ENCODE peak calls at places on chromosomes 12 and 14, in six cellular contexts. X is gastrocnemius medialis, A is prostate gland, T is HepG2, N is breast epithelium, E is HCT116. H is an unnamed sample.

GRCh38 chr12:127052491-127053232 is 1214.3 kb upstream of the TMEM132C start:
- DNase-seq in X (no peak), A (no peak), T (no peak), N (no peak), E (peak), H (no peak)

GRCh38 chr14:68109132-68109531 is 289.6 kb downstream of the RAD51B start:
- DNase-seq in X (no peak), A (no peak), T (no peak), N (no peak), E (no peak), H (no peak)

GRCh38 chr12:12056951-12057350 is 13.8 kb upstream of the BCL2L14 start:
- DNase-seq in X (no peak), A (no peak), T (no peak), N (no peak), E (no peak), H (no peak)

GRCh38 chr12:14239935-14240872 is 125.3 kb upstream of the ATF7IP start:
- DNase-seq in X (no peak), A (peak), T (no peak), N (peak), E (no peak), H (no peak)

GRCh38 chr12:22083167-22083566 is 37.1 kb downstream of the CMAS start:
- DNase-seq in X (no peak), A (peak), T (peak), N (no peak), E (peak), H (peak)

GRCh38 chr12:4824415-4824814 is 85.3 kb upstream of the KCNA1 start:
- DNase-seq in X (no peak), A (no peak), T (no peak), N (no peak), E (no peak), H (no peak)

GRCh38 chr14:70885343-70886014 is 21.8 kb upstream of the PCNX1 start:
- DNase-seq in X (no peak), A (no peak), T (no peak), N (no peak), E (no peak), H (no peak)

GRCh38 chr14:65502676-65503124 is 90.2 kb downstream of the FUT8 start:
- DNase-seq in X (no peak), A (no peak), T (no peak), N (no peak), E (peak), H (no peak)

GRCh38 chr12:105855691-105856405 is 282.9 kb downstream of the NUAK1 start:
- DNase-seq in X (peak), A (peak), T (no peak), N (no peak), E (no peak), H (no peak)

GRCh38 chr12:11944321-11944720 is 126.4 kb upstream of the BCL2L14 start:
- DNase-seq in X (no peak), A (no peak), T (no peak), N (no peak), E (no peak), H (no peak)

GRCh38 chr12:101343893-101344292 is 63.7 kb downstream of the ARL1 start:
- DNase-seq in X (no peak), A (no peak), T (no peak), N (no peak), E (no peak), H (no peak)

GRCh38 chr14:64692597-64693350 is 11.4 kb upstream of the PLEKHG3 start:
- DNase-seq in X (no peak), A (no peak), T (no peak), N (peak), E (no peak), H (no peak)

GRCh38 chr12:131208425-131208824 is 254.7 kb downstream of the ADGRD1 start:
- DNase-seq in X (no peak), A (no peak), T (no peak), N (no peak), E (no peak), H (no peak)

GRCh38 chr12:109709401-109710278 is 4.0 kb upstream of the FAM222A start:
- DNase-seq in X (no peak), A (no peak), T (no peak), N (peak), E (no peak), H (no peak)

GRCh38 chr14:61104358-61104757 is 123.3 kb downstream of the SLC38A6 start:
- DNase-seq in X (no peak), A (no peak), T (no peak), N (no peak), E (no peak), H (no peak)

GRCh38 chr14:89748004-89748403 is 206.5 kb downstream of the EFCAB11 start:
- DNase-seq in X (no peak), A (no peak), T (no peak), N (no peak), E (no peak), H (no peak)

GRCh38 chr12:115000038-115000437 is 316.1 kb upstream of the TBX3 start:
- DNase-seq in X (no peak), A (no peak), T (peak), N (no peak), E (peak), H (no peak)

GRCh38 chr14:95040723-95041476 is 116.4 kb downstream of the DICER1 start:
- DNase-seq in X (no peak), A (no peak), T (no peak), N (no peak), E (no peak), H (no peak)

GRCh38 chr14:91866061-91866460 is 1.3 kb downstream of the TC2N start:
- DNase-seq in X (no peak), A (no peak), T (no peak), N (peak), E (no peak), H (no peak)

GRCh38 chr14:69298131-69299071 is 38.4 kb downstream of the GALNT16 start:
- DNase-seq in X (no peak), A (no peak), T (no peak), N (no peak), E (no peak), H (no peak)

GRCh38 chr12:57836442-57837375 is 9.8 kb downstream of the CTDSP2 start:
- DNase-seq in X (peak), A (peak), T (no peak), N (peak), E (no peak), H (peak)

GRCh38 chr12:20549115-20549719 is 145.9 kb upstream of the SLCO1C1 start:
- DNase-seq in X (no peak), A (no peak), T (peak), N (no peak), E (peak), H (peak)

GRCh38 chr12:89414851-89415250 is 62.5 kb upstream of the DUSP6 start:
- DNase-seq in X (no peak), A (no peak), T (no peak), N (no peak), E (no peak), H (no peak)

GRCh38 chr12:32743264-32743663 is 12.4 kb downstream of the YARS2 start:
- DNase-seq in X (no peak), A (no peak), T (no peak), N (no peak), E (no peak), H (no peak)

GRCh38 chr12:64522316-64522715 is 70.4 kb downstream of the TBK1 start:
- DNase-seq in X (no peak), A (no peak), T (no peak), N (no peak), E (no peak), H (no peak)

GRCh38 chr14:96245710-96246534 is 10.1 kb upstream of the BDKRB1 start:
- DNase-seq in X (no peak), A (no peak), T (no peak), N (no peak), E (no peak), H (no peak)

GRCh38 chr12:2003676-2004112 is 563 bp downstream of the DCP1B start:
- DNase-seq in X (no peak), A (no peak), T (no peak), N (no peak), E (no peak), H (no peak)

GRCh38 chr14:81565441-81566290 is 32.0 kb upstream of the SEL1L start:
- DNase-seq in X (no peak), A (no peak), T (peak), N (no peak), E (peak), H (peak)

GRCh38 chr12:1620093-1620492 is 8.9 kb upstream of the WNT5B start:
- DNase-seq in X (no peak), A (no peak), T (no peak), N (no peak), E (no peak), H (no peak)

GRCh38 chr14:25111061-25111601 is 61.2 kb upstream of the STXBP6 start:
- DNase-seq in X (no peak), A (no peak), T (peak), N (peak), E (no peak), H (no peak)

DNA sequence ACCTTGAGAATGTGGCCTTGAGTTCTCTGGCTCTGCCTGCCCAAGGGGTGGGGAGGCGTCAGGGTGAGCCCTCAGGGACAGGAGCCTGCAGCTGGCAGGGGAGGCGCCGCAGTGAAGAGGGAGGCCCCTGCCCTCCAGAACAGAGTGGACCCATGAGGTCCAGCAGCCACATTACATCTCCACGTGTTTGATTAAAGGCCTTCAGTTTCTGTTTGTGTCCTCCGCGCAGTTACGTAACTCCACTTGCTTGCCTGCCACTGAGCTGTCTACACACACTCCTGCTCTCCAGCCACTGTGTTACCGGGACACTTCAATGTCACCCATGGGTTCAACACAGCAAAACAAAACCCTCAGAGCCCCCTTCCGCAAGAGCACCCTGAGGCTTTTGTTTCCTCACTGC is 70.4 kb downstream of the CHGA start:
- DNase-seq in X (no peak), A (no peak), T (peak), N (no peak), E (no peak), H (no peak)
- TF ChIP-seq POLR2A in X (no peak), A (no peak), T (no peak), N (no peak), E (no peak), H (no peak)

DNA sequence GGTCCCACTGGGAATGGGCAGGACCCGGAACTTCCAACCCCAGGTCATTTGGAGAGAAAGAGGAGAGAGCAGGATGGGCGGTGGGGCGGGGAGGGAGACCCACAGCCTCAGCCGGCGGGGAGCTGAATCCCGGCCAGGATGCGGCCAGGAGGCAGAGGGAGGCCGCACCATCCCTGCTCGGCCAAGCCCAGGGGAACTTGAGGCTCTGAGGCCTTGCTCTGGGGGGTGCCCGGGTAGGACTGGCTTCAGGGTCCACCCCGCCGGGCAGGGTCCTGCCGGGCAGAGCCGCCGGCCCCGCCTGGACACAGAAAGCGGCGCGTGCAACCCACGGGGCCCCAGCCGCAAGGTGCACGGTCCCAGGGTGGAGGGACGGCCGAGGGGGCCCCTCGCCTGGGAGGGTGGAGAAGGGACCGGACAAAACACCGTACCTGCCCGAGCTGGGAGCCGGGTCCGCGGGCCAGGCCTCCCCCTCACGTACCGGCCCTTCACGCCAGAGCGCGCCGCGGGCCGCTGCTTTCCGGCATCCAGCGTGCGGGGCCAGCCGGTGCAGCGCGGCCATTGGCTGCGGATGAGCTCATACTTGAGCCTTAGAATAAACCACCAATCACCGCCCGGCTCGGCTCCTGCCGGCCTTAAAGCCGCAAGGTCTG is at the start of gene RPS6KL1:
- DNase-seq in X (peak), A (peak), T (peak), N (peak), E (peak), H (peak)
- TF ChIP-seq POLR2A in X (peak), A (no peak), T (peak), N (no peak), E (no peak), H (peak)

GRCh38 chr14:73743431-73743931 is 29.3 kb upstream of the PNMA1 start:
- DNase-seq in X (peak), A (no peak), T (no peak), N (no peak), E (no peak), H (peak)
- TF ChIP-seq POLR2A in X (no peak), A (no peak), T (no peak), N (no peak), E (no peak), H (no peak)

GRCh38 chr12:124917841-124918621 is 3.6 kb upstream of the UBC start:
- DNase-seq in X (peak), A (peak), T (peak), N (peak), E (no peak), H (no peak)

GRCh38 chr12:124916370-124917134 is 2.1 kb upstream of the UBC start:
- DNase-seq in X (peak), A (peak), T (peak), N (peak), E (peak), H (no peak)

GRCh38 chr12:124919646-124920352 is 5.3 kb upstream of the UBC start:
- DNase-seq in X (no peak), A (no peak), T (no peak), N (no peak), E (no peak), H (no peak)

GRCh38 chr12:124915249-124916236 is 1.1 kb upstream of the UBC start:
- DNase-seq in X (peak), A (peak), T (peak), N (peak), E (no peak), H (no peak)

DNA sequence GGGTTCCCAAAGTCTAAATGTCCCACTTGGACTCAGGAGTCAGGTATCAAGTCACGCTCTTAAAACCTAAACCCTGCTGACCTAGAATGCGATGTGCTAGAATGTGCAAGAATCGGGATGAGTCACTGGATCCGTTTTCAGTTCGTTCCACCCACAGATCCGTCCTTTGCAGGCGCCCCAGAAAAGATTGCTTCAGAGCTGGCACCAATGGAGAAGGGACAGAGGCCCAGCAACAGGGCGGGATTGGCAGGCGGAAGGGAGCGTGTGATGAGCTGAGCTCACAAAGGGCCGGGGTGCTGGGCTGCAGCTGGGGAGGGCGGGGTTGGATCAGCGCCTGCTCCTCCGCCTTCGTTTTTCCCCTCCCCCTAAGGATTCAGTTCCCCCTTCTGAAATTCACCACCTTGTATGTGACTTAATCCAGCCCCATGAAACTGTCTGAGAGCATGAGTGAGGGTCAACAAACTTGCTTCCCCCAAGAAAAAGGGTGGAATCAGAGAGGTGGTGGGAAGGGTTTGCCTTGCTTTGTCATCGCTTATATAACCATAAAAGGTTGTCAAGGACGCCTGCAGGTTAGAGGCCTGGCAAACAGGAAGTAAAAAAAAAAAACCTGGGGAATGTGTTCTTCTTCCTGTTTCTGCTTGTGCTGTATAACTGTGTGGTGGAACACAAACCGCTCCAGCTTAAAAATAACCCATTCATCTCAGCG is 2.8 kb upstream of the UBC start:
- DNase-seq in X (peak), A (peak), T (peak), N (peak), E (peak), H (no peak)
- TF ChIP-seq POLR2A in X (peak), A (peak), T (peak), N (peak), E (peak), H (peak)

DNA sequence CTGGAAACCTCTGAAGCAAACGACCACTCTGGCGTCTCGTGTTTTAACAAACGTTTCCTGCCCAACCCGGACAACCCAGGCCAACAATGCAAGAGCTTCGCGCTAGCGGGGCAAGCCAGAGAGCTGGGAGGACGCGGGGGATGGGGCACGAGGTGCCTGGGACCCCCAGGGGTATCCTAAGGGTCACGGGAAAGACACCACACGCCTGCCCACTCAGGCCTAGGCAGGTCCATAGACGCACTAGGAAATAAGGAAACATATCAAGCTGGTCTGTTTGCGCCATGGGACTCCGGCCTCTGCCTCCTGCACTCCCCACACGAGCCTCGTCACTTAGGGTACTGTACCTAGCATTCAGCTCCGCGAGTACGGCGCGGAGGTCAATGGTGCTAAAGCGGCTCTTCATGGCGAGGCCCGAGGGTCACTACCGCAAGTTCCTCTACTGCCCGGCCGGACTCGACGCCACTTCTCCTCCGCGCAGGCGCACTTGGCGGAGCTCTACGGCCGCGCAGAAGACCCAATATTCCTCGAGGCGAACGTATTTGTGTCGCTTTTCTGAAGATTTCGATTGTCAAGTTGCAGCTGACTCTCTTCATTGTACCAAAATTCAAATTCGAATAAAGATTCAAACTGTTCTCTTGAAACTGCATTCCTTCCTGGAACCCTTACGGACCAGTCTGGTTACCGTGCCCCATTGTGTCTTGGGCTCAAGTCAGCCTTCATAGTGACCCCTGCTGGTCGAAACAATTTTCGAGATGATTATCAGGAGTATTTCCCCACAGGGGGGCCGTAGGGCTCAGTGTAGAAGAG is at the start of gene NEMF:
- DNase-seq in X (peak), A (peak), T (peak), N (peak), E (peak), H (peak)
- TF ChIP-seq POLR2A in X (peak), A (peak), T (peak), N (peak), E (no peak), H (peak)

DNA sequence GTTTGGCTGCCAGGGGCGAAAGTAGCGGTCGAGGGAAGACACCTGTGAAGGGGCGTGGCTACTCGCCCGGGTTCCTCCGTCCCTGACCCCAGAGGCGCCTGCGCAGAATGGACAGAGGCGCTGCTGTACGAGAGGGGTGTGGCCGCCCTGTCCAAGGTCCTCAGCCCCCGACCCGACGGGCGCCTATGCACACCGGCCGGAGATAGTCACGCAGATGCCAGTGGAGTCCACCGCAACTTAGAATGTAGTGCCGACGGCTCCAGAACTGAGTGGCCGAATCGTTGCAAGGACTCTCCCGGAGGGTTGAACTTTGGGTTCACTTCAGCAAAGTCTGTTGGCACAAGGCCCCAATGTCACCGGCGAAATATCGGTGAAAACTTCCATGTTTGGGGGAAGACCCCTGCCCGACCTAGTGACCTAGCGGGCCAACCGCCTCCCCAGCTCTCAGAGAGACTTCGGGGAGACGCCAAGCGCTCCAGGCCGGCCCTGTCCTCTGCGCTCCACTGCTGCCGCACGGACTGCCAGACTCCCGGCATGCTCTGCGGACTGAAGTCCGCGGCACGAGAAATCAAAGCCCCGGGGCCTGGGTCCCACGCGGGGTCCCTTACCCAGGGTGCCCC is 539 bp upstream of the RNU6-7 start:
- DNase-seq in X (peak), A (peak), T (peak), N (peak), E (no peak), H (peak)
- TF ChIP-seq POLR2A in X (peak), A (no peak), T (no peak), N (no peak), E (no peak), H (no peak)

DNA sequence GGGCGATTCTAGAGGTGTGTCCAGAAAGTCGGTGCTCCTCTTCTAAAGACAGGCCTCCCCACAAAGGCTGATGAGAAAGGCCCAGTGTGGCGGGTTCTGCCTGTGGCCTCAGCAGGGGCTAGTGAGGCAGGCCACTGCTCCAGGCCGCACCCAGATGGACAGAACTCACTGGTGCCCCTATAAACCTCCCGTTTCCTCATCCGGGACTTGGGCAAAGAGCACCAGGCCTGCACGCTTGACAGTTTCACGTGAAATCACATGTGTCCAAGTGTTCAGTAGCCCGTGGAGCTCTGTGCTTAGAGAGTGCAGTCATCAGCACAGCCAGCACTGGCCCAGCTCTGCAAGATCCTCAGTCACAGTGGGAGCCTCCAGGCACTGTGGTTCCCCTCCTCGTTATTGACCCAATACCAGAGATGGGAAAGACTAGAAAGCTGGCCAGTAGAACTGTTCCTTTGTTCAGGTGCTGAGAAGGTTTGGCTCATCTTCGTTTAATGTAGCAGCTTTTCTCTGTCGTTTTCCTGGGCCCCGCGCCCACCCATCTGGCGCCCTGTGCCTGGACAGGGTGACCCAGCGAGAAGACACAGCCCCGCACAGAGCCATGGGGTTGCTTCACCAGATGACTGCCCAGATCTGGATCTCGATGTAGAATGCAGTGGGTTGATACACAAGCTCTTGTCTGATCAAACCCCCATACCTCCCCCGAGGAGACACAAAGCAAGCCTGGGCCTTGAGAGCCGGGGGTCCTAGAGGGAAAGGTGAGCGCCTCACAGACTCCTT is 26.3 kb downstream of the IL31 start:
- DNase-seq in X (no peak), A (no peak), T (no peak), N (no peak), E (no peak), H (no peak)
- TF ChIP-seq POLR2A in X (no peak), A (no peak), T (no peak), N (no peak), E (no peak), H (no peak)